ENCODE peak calls at places on chromosome X, in eight cellular contexts. One of them, this sample, is unnamed. For H3K27me3, the result is how much of the 10 kb centered on the place peaks cover.

GRCh38 chrX:29487714-29488113 is 727.6 kb upstream of the MAGEB2 start:
- DNase-seq in lower lobe of right lung: no peak
- DNase-seq in Caco-2: no peak
- DNase-seq in endothelial cell of umbilical vein: no peak
- DNase-seq in right atrium auricular region: no peak
- DNase-seq in fibroblast of lung: no peak
- DNase-seq in endodermal cell: no peak
- DNase-seq in transverse colon: no peak
- DNase-seq in this sample: no peak

GRCh38 chrX:369563-370101 is 17.1 kb downstream of the PPP2R3B start:
- DNase-seq in lower lobe of right lung: no peak
- DNase-seq in Caco-2: no peak
- DNase-seq in endothelial cell of umbilical vein: no peak
- DNase-seq in right atrium auricular region: no peak
- DNase-seq in fibroblast of lung: no peak
- DNase-seq in endodermal cell: no peak
- DNase-seq in transverse colon: no peak
- DNase-seq in this sample: no peak

GRCh38 chrX:19673334-19674040 is 158.2 kb upstream of the MAP3K15 start:
- DNase-seq in lower lobe of right lung: no peak
- DNase-seq in Caco-2: no peak
- DNase-seq in endothelial cell of umbilical vein: peak
- DNase-seq in right atrium auricular region: peak
- DNase-seq in fibroblast of lung: peak
- DNase-seq in endodermal cell: no peak
- DNase-seq in transverse colon: peak
- DNase-seq in this sample: peak

GRCh38 chrX:13082286-13083065 is 38.1 kb upstream of the FAM9C start:
- DNase-seq in lower lobe of right lung: no peak
- DNase-seq in Caco-2: no peak
- DNase-seq in endothelial cell of umbilical vein: no peak
- DNase-seq in right atrium auricular region: no peak
- DNase-seq in fibroblast of lung: no peak
- DNase-seq in endodermal cell: no peak
- DNase-seq in transverse colon: no peak
- DNase-seq in this sample: no peak

GRCh38 chrX:64427281-64427680 is 32.0 kb upstream of the MTMR8 start:
- DNase-seq in lower lobe of right lung: no peak
- DNase-seq in Caco-2: no peak
- DNase-seq in endothelial cell of umbilical vein: no peak
- DNase-seq in right atrium auricular region: no peak
- DNase-seq in fibroblast of lung: no peak
- DNase-seq in endodermal cell: no peak
- DNase-seq in transverse colon: no peak
- DNase-seq in this sample: no peak

GRCh38 chrX:71515039-71515398 is 17.9 kb upstream of the OGT start:
- DNase-seq in lower lobe of right lung: no peak
- DNase-seq in Caco-2: no peak
- DNase-seq in endothelial cell of umbilical vein: no peak
- DNase-seq in right atrium auricular region: no peak
- DNase-seq in fibroblast of lung: no peak
- DNase-seq in endodermal cell: no peak
- DNase-seq in transverse colon: no peak
- DNase-seq in this sample: no peak

GRCh38 chrX:74119016-74119910 is 184.7 kb upstream of the ZCCHC13 start:
- DNase-seq in lower lobe of right lung: no peak
- DNase-seq in Caco-2: no peak
- DNase-seq in endothelial cell of umbilical vein: peak
- DNase-seq in right atrium auricular region: no peak
- DNase-seq in fibroblast of lung: peak
- DNase-seq in endodermal cell: no peak
- DNase-seq in transverse colon: no peak
- DNase-seq in this sample: no peak

GRCh38 chrX:134469481-134469880 is 9.5 kb downstream of the HPRT1 start:
- DNase-seq in lower lobe of right lung: no peak
- DNase-seq in Caco-2: no peak
- DNase-seq in endothelial cell of umbilical vein: peak
- DNase-seq in right atrium auricular region: no peak
- DNase-seq in fibroblast of lung: peak
- DNase-seq in endodermal cell: no peak
- DNase-seq in transverse colon: no peak
- DNase-seq in this sample: no peak

GRCh38 chrX:100368167-100368566 is 41.9 kb downstream of the PCDH19 start:
- DNase-seq in lower lobe of right lung: no peak
- DNase-seq in Caco-2: peak
- DNase-seq in endothelial cell of umbilical vein: no peak
- DNase-seq in right atrium auricular region: no peak
- DNase-seq in fibroblast of lung: no peak
- DNase-seq in endodermal cell: peak
- DNase-seq in transverse colon: no peak
- DNase-seq in this sample: no peak

DNA sequence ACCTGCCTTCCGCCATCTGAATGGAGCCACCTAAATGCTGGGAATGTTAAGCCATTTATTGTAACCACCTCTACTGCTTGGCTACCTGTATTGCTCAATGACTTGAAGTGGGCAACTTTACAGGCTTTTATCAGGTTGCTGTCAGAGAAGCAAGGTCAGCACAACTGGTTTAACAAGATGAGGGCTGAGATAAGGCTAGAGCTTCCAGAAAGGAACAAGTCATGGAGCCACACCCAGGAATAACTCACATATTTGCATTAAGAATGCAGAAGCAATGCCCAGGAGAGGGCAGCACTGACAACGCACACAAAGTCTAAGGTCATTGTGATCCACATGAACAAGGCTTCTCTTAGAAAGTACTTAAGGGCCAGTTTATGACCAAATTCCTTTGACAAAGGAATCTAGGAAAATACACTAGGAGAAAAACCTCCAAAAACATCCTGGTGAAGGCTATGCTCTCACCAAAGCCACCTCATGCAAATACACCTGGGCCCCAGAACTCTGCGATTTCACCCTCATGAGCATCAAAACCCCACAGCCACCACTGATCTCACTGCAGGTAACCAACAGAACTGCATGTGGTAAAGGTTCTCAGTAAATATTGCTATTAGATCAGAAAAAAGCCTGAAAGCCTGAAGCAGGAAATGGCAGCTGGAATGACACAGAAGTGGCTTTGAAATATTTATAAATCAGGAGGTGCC is 15.0 kb upstream of the STS start:
- DNase-seq in lower lobe of right lung: peak
- DNase-seq in Caco-2: peak
- DNase-seq in endothelial cell of umbilical vein: peak
- DNase-seq in right atrium auricular region: no peak
- DNase-seq in fibroblast of lung: peak
- DNase-seq in endodermal cell: peak
- DNase-seq in transverse colon: peak
- DNase-seq in this sample: peak
- TF ChIP-seq CTCF in lower lobe of right lung: peak
- TF ChIP-seq CTCF in Caco-2: peak
- TF ChIP-seq CTCF in endothelial cell of umbilical vein: peak
- TF ChIP-seq CTCF in right atrium auricular region: peak
- TF ChIP-seq CTCF in fibroblast of lung: peak
- TF ChIP-seq CTCF in endodermal cell: peak
- TF ChIP-seq CTCF in transverse colon: peak
- TF ChIP-seq CTCF in this sample: peak

DNA sequence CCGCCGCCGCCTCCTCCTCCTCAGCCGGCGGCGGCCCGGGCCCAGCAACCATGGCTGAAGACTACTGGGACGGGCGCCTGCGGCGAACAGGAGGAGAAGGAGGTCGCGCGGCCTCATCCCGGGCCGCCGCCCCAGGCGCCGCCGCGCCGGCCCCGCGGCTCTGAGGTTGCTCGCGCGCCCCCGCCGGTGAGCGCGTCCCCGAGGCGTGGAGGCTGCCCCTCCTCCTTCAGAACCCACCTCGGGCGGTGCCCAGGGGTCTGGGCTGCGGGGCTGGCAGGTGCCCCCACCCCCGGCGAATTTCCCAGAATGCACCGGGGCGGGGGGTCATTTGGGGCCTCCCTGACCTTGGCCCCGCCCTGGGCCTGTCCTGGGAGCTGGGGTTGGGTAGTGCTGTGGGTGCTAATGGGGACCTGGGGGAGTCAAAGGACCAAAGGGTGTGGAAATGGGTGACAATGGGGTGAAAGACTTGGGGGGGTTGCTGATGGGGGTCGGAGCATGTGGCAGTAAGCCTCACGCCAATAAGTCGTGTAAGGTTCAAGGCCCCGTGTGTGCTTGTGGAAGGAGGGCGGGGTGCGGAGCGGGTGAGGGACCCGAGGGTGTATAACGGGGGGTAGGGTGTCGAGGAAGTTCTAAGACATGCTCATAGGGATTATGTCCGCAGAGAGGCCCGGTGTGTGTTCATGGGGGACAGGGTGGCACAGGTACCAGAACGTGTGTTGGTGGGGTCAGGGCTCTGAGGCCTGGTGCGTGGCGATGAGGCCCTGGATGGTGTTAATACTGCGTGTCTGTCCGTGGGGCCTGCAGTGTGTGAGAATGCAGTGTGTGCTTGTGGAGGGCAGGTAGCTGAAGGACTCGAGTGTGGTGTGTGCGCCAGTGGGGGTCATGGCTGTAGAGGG is 687 bp downstream of the CDK16 start:
- DNase-seq in lower lobe of right lung: peak
- DNase-seq in Caco-2: peak
- DNase-seq in endothelial cell of umbilical vein: peak
- DNase-seq in right atrium auricular region: no peak
- DNase-seq in fibroblast of lung: no peak
- DNase-seq in endodermal cell: peak
- DNase-seq in transverse colon: peak
- DNase-seq in this sample: no peak
- H3K4me3 ChIP-seq in lower lobe of right lung: peak
- H3K4me3 ChIP-seq in Caco-2: peak
- H3K4me3 ChIP-seq in endothelial cell of umbilical vein: peak
- H3K4me3 ChIP-seq in right atrium auricular region: peak
- H3K4me3 ChIP-seq in fibroblast of lung: peak
- H3K4me3 ChIP-seq in endodermal cell: peak
- H3K4me3 ChIP-seq in transverse colon: peak
- H3K4me3 ChIP-seq in this sample: peak

DNA sequence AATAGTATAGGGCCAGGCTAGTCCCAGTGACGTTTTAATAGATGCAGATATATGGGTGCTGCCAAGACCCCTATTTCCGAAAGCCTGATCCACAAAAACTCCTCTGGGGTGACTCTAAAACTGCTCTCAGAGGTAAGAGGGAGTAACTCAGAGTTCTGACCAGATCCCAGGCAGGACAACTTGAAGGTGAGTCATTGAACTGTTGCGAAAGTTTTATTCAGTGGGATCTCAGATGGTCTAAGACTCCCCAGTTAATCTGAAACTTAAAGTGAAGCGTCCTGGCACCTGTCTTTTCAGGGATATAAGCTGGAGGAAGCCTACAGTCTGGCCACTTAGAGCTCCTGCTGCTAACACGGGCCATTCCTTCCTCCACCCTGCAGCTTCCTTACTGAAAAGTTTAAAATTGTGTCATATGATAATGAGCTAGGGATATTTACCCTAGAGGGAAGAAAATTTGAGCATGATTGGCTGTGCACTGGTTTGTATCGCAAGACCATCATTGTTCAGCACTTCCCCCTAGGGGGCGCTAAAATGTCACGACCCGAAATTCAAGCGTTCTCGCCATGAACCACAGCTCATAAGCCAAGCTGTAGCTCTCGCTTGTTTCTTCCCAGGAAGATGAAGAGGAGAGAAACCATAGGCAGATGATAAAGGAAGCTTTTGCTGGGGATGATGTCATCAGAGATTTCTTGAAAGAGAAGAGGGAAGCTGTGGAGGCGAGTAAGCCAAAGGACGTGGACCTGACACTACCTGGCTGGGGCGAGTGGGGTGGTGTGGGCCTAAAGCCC is 19.5 kb downstream of the UTP14A start:
- DNase-seq in lower lobe of right lung: peak
- DNase-seq in Caco-2: peak
- DNase-seq in endothelial cell of umbilical vein: peak
- DNase-seq in right atrium auricular region: peak
- DNase-seq in fibroblast of lung: peak
- DNase-seq in endodermal cell: peak
- DNase-seq in transverse colon: peak
- DNase-seq in this sample: peak
- H3K27me3 ChIP-seq in lower lobe of right lung: under half
- H3K27me3 ChIP-seq in Caco-2: under half
- H3K27me3 ChIP-seq in endothelial cell of umbilical vein: under half
- H3K27me3 ChIP-seq in right atrium auricular region: under half
- H3K27me3 ChIP-seq in fibroblast of lung: under half
- H3K27me3 ChIP-seq in endodermal cell: under half
- H3K27me3 ChIP-seq in transverse colon: under half
- H3K27me3 ChIP-seq in this sample: under half

GRCh38 chrX:49178537-49178936 is 6.8 kb downstream of the PLP2 start:
- DNase-seq in lower lobe of right lung: no peak
- DNase-seq in Caco-2: no peak
- DNase-seq in endothelial cell of umbilical vein: no peak
- DNase-seq in right atrium auricular region: no peak
- DNase-seq in fibroblast of lung: no peak
- DNase-seq in endodermal cell: no peak
- DNase-seq in transverse colon: no peak
- DNase-seq in this sample: no peak

GRCh38 chrX:49175875-49176274 is 4.2 kb downstream of the PLP2 start:
- DNase-seq in lower lobe of right lung: no peak
- DNase-seq in Caco-2: no peak
- DNase-seq in endothelial cell of umbilical vein: no peak
- DNase-seq in right atrium auricular region: no peak
- DNase-seq in fibroblast of lung: no peak
- DNase-seq in endodermal cell: no peak
- DNase-seq in transverse colon: no peak
- DNase-seq in this sample: no peak

GRCh38 chrX:49176421-49177326 is 5.0 kb downstream of the PLP2 start:
- DNase-seq in lower lobe of right lung: peak
- DNase-seq in Caco-2: no peak
- DNase-seq in endothelial cell of umbilical vein: no peak
- DNase-seq in right atrium auricular region: no peak
- DNase-seq in fibroblast of lung: no peak
- DNase-seq in endodermal cell: no peak
- DNase-seq in transverse colon: no peak
- DNase-seq in this sample: no peak

GRCh38 chrX:49177873-49178480 is 6.3 kb downstream of the PLP2 start:
- DNase-seq in lower lobe of right lung: no peak
- DNase-seq in Caco-2: no peak
- DNase-seq in endothelial cell of umbilical vein: no peak
- DNase-seq in right atrium auricular region: no peak
- DNase-seq in fibroblast of lung: no peak
- DNase-seq in endodermal cell: no peak
- DNase-seq in transverse colon: no peak
- DNase-seq in this sample: no peak

DNA sequence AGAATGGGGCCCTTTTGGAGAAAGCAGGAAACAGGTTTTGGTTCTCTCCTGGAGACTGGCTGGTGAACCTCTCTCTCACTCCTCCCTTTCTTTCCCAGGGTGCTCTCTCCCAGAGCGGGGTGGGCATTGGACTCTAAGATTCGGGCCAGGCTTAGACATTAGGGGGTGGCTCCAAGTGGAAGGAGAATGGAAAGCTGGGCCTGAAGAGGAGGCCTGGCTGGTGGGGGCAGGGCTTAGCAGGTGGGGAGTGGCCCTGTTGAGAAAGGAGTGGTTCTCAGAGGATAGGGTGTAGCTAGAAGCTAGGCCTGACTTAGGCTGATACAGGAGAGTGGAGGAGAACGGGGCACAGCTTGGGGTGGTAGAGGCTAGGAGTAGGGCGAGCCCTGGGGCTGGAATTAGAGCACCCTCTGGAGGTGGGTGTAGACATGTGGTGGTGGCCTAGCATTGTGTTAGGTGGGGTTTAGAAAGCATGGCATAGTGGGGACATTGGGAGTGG is 5.7 kb downstream of the PLP2 start:
- DNase-seq in lower lobe of right lung: peak
- DNase-seq in Caco-2: no peak
- DNase-seq in endothelial cell of umbilical vein: no peak
- DNase-seq in right atrium auricular region: no peak
- DNase-seq in fibroblast of lung: no peak
- DNase-seq in endodermal cell: no peak
- DNase-seq in transverse colon: no peak
- DNase-seq in this sample: no peak
- TF ChIP-seq CTCF in lower lobe of right lung: peak
- TF ChIP-seq CTCF in Caco-2: no peak
- TF ChIP-seq CTCF in endothelial cell of umbilical vein: no peak
- TF ChIP-seq CTCF in right atrium auricular region: no peak
- TF ChIP-seq CTCF in fibroblast of lung: no peak
- TF ChIP-seq CTCF in endodermal cell: no peak
- TF ChIP-seq CTCF in transverse colon: no peak
- TF ChIP-seq CTCF in this sample: no peak